ENCODE peak calls at places on chromosomes 4 and X, in eight cellular contexts. One of them, this sample, is unnamed.

GRCh38 chr4:10584042-10584441 is 100.5 kb downstream of the CLNK start:
- DNase-seq in GM23338: no peak
- DNase-seq in fibroblast of the aortic adventitia: peak
- DNase-seq in AG09309: peak
- DNase-seq in fibroblast of lung: peak
- DNase-seq in fibroblast of pulmonary artery: peak
- DNase-seq in heart left ventricle: no peak
- DNase-seq in ascending aorta: no peak
- DNase-seq in this sample: no peak

GRCh38 chr4:74397748-74398426 is 32.9 kb downstream of the EREG start:
- DNase-seq in GM23338: no peak
- DNase-seq in fibroblast of the aortic adventitia: peak
- DNase-seq in AG09309: no peak
- DNase-seq in fibroblast of lung: no peak
- DNase-seq in fibroblast of pulmonary artery: no peak
- DNase-seq in heart left ventricle: no peak
- DNase-seq in ascending aorta: no peak
- DNase-seq in this sample: no peak

GRCh38 chr4:168264903-168265302 is 53.6 kb downstream of the DDX60 start:
- DNase-seq in GM23338: no peak
- DNase-seq in fibroblast of the aortic adventitia: no peak
- DNase-seq in AG09309: no peak
- DNase-seq in fibroblast of lung: no peak
- DNase-seq in fibroblast of pulmonary artery: no peak
- DNase-seq in heart left ventricle: peak
- DNase-seq in ascending aorta: no peak
- DNase-seq in this sample: no peak

GRCh38 chrX:11886745-11887144 is 128.7 kb downstream of the MSL3 start:
- DNase-seq in GM23338: no peak
- DNase-seq in fibroblast of the aortic adventitia: peak
- DNase-seq in AG09309: no peak
- DNase-seq in fibroblast of lung: peak
- DNase-seq in fibroblast of pulmonary artery: peak
- DNase-seq in heart left ventricle: no peak
- DNase-seq in ascending aorta: no peak
- DNase-seq in this sample: no peak

GRCh38 chr4:16157609-16158503 is 68.4 kb downstream of the TAPT1 start:
- DNase-seq in GM23338: peak
- DNase-seq in fibroblast of the aortic adventitia: peak
- DNase-seq in AG09309: no peak
- DNase-seq in fibroblast of lung: no peak
- DNase-seq in fibroblast of pulmonary artery: peak
- DNase-seq in heart left ventricle: no peak
- DNase-seq in ascending aorta: no peak
- DNase-seq in this sample: no peak

GRCh38 chr4:8152865-8153257 is 5.8 kb downstream of the ABLIM2 start:
- DNase-seq in GM23338: no peak
- DNase-seq in fibroblast of the aortic adventitia: no peak
- DNase-seq in AG09309: no peak
- DNase-seq in fibroblast of lung: no peak
- DNase-seq in fibroblast of pulmonary artery: no peak
- DNase-seq in heart left ventricle: peak
- DNase-seq in ascending aorta: no peak
- DNase-seq in this sample: no peak

GRCh38 chr4:2977116-2978097 is 14.0 kb downstream of the GRK4 start:
- DNase-seq in GM23338: no peak
- DNase-seq in fibroblast of the aortic adventitia: peak
- DNase-seq in AG09309: peak
- DNase-seq in fibroblast of lung: peak
- DNase-seq in fibroblast of pulmonary artery: peak
- DNase-seq in heart left ventricle: no peak
- DNase-seq in ascending aorta: no peak
- DNase-seq in this sample: peak

GRCh38 chr4:137558951-137559350 is 26.7 kb upstream of the PCDH18 start:
- DNase-seq in GM23338: no peak
- DNase-seq in fibroblast of the aortic adventitia: peak
- DNase-seq in AG09309: peak
- DNase-seq in fibroblast of lung: peak
- DNase-seq in fibroblast of pulmonary artery: peak
- DNase-seq in heart left ventricle: no peak
- DNase-seq in ascending aorta: no peak
- DNase-seq in this sample: no peak

GRCh38 chr4:40016007-40016406 is 38.3 kb upstream of the PDS5A start:
- DNase-seq in GM23338: no peak
- DNase-seq in fibroblast of the aortic adventitia: no peak
- DNase-seq in AG09309: no peak
- DNase-seq in fibroblast of lung: no peak
- DNase-seq in fibroblast of pulmonary artery: no peak
- DNase-seq in heart left ventricle: no peak
- DNase-seq in ascending aorta: peak
- DNase-seq in this sample: no peak

GRCh38 chrX:107738272-107738671 is 37.3 kb downstream of the TSC22D3 start:
- DNase-seq in GM23338: no peak
- DNase-seq in fibroblast of the aortic adventitia: no peak
- DNase-seq in AG09309: no peak
- DNase-seq in fibroblast of lung: no peak
- DNase-seq in fibroblast of pulmonary artery: no peak
- DNase-seq in heart left ventricle: no peak
- DNase-seq in ascending aorta: no peak
- DNase-seq in this sample: no peak

GRCh38 chr4:88097781-88098180 is 60.7 kb downstream of the ABCG2 start:
- DNase-seq in GM23338: no peak
- DNase-seq in fibroblast of the aortic adventitia: no peak
- DNase-seq in AG09309: no peak
- DNase-seq in fibroblast of lung: peak
- DNase-seq in fibroblast of pulmonary artery: no peak
- DNase-seq in heart left ventricle: no peak
- DNase-seq in ascending aorta: no peak
- DNase-seq in this sample: no peak

GRCh38 chr4:69823481-69824186 is 36.3 kb downstream of the SULT1E1 start:
- DNase-seq in GM23338: peak
- DNase-seq in fibroblast of the aortic adventitia: peak
- DNase-seq in AG09309: no peak
- DNase-seq in fibroblast of lung: no peak
- DNase-seq in fibroblast of pulmonary artery: peak
- DNase-seq in heart left ventricle: no peak
- DNase-seq in ascending aorta: no peak
- DNase-seq in this sample: no peak

GRCh38 chrX:2401590-2402360 is 99.0 kb downstream of the DHRSX start:
- DNase-seq in GM23338: no peak
- DNase-seq in fibroblast of the aortic adventitia: no peak
- DNase-seq in AG09309: no peak
- DNase-seq in fibroblast of lung: peak
- DNase-seq in fibroblast of pulmonary artery: no peak
- DNase-seq in heart left ventricle: peak
- DNase-seq in ascending aorta: no peak
- DNase-seq in this sample: no peak

GRCh38 chr4:51885371-51885770 is 42.4 kb downstream of the DCUN1D4 start:
- DNase-seq in GM23338: peak
- DNase-seq in fibroblast of the aortic adventitia: peak
- DNase-seq in AG09309: no peak
- DNase-seq in fibroblast of lung: peak
- DNase-seq in fibroblast of pulmonary artery: peak
- DNase-seq in heart left ventricle: no peak
- DNase-seq in ascending aorta: no peak
- DNase-seq in this sample: no peak

GRCh38 chr4:180767330-180767729 is 1475.9 kb upstream of the TENM3 start:
- DNase-seq in GM23338: peak
- DNase-seq in fibroblast of the aortic adventitia: no peak
- DNase-seq in AG09309: no peak
- DNase-seq in fibroblast of lung: no peak
- DNase-seq in fibroblast of pulmonary artery: no peak
- DNase-seq in heart left ventricle: no peak
- DNase-seq in ascending aorta: no peak
- DNase-seq in this sample: no peak

GRCh38 chr4:128868758-128869157 is 59.3 kb downstream of the JADE1 start:
- DNase-seq in GM23338: no peak
- DNase-seq in fibroblast of the aortic adventitia: no peak
- DNase-seq in AG09309: no peak
- DNase-seq in fibroblast of lung: peak
- DNase-seq in fibroblast of pulmonary artery: peak
- DNase-seq in heart left ventricle: no peak
- DNase-seq in ascending aorta: no peak
- DNase-seq in this sample: no peak

GRCh38 chrX:143635915-143636314 is at the start of gene SLITRK4:
- DNase-seq in GM23338: peak
- DNase-seq in fibroblast of the aortic adventitia: no peak
- DNase-seq in AG09309: no peak
- DNase-seq in fibroblast of lung: no peak
- DNase-seq in fibroblast of pulmonary artery: peak
- DNase-seq in heart left ventricle: no peak
- DNase-seq in ascending aorta: no peak
- DNase-seq in this sample: no peak

GRCh38 chr4:89140168-89140759 is 28.9 kb downstream of the TIGD2 start:
- DNase-seq in GM23338: no peak
- DNase-seq in fibroblast of the aortic adventitia: no peak
- DNase-seq in AG09309: no peak
- DNase-seq in fibroblast of lung: no peak
- DNase-seq in fibroblast of pulmonary artery: no peak
- DNase-seq in heart left ventricle: no peak
- DNase-seq in ascending aorta: no peak
- DNase-seq in this sample: no peak

GRCh38 chr4:7323461-7323871 is 111.3 kb downstream of the PSAPL1 start:
- DNase-seq in GM23338: no peak
- DNase-seq in fibroblast of the aortic adventitia: no peak
- DNase-seq in AG09309: no peak
- DNase-seq in fibroblast of lung: no peak
- DNase-seq in fibroblast of pulmonary artery: no peak
- DNase-seq in heart left ventricle: no peak
- DNase-seq in ascending aorta: no peak
- DNase-seq in this sample: no peak

GRCh38 chr4:42331914-42332368 is 65.3 kb upstream of the SHISA3 start:
- DNase-seq in GM23338: no peak
- DNase-seq in fibroblast of the aortic adventitia: peak
- DNase-seq in AG09309: no peak
- DNase-seq in fibroblast of lung: peak
- DNase-seq in fibroblast of pulmonary artery: peak
- DNase-seq in heart left ventricle: peak
- DNase-seq in ascending aorta: no peak
- DNase-seq in this sample: no peak

GRCh38 chr4:77821775-77822174 is 2.6 kb upstream of the CNOT6L start:
- DNase-seq in GM23338: no peak
- DNase-seq in fibroblast of the aortic adventitia: no peak
- DNase-seq in AG09309: no peak
- DNase-seq in fibroblast of lung: no peak
- DNase-seq in fibroblast of pulmonary artery: no peak
- DNase-seq in heart left ventricle: no peak
- DNase-seq in ascending aorta: no peak
- DNase-seq in this sample: no peak
- H3K4me3 ChIP-seq in GM23338: no peak
- H3K4me3 ChIP-seq in fibroblast of the aortic adventitia: no peak
- H3K4me3 ChIP-seq in AG09309: no peak
- H3K4me3 ChIP-seq in fibroblast of lung: no peak
- H3K4me3 ChIP-seq in fibroblast of pulmonary artery: no peak
- H3K4me3 ChIP-seq in heart left ventricle: peak
- H3K4me3 ChIP-seq in ascending aorta: peak
- H3K4me3 ChIP-seq in this sample: no peak

GRCh38 chr4:122728781-122729330 is 3.6 kb upstream of the BBS12 start:
- DNase-seq in GM23338: no peak
- DNase-seq in fibroblast of the aortic adventitia: peak
- DNase-seq in AG09309: no peak
- DNase-seq in fibroblast of lung: no peak
- DNase-seq in fibroblast of pulmonary artery: peak
- DNase-seq in heart left ventricle: no peak
- DNase-seq in ascending aorta: no peak
- DNase-seq in this sample: no peak

GRCh38 chr4:122733805-122734155 is 1.3 kb downstream of the BBS12 start:
- DNase-seq in GM23338: no peak
- DNase-seq in fibroblast of the aortic adventitia: no peak
- DNase-seq in AG09309: no peak
- DNase-seq in fibroblast of lung: peak
- DNase-seq in fibroblast of pulmonary artery: no peak
- DNase-seq in heart left ventricle: no peak
- DNase-seq in ascending aorta: no peak
- DNase-seq in this sample: no peak

GRCh38 chr4:122732329-122733026 is at the start of gene BBS12:
- DNase-seq in GM23338: peak
- DNase-seq in fibroblast of the aortic adventitia: peak
- DNase-seq in AG09309: peak
- DNase-seq in fibroblast of lung: peak
- DNase-seq in fibroblast of pulmonary artery: peak
- DNase-seq in heart left ventricle: peak
- DNase-seq in ascending aorta: peak
- DNase-seq in this sample: peak

DNA sequence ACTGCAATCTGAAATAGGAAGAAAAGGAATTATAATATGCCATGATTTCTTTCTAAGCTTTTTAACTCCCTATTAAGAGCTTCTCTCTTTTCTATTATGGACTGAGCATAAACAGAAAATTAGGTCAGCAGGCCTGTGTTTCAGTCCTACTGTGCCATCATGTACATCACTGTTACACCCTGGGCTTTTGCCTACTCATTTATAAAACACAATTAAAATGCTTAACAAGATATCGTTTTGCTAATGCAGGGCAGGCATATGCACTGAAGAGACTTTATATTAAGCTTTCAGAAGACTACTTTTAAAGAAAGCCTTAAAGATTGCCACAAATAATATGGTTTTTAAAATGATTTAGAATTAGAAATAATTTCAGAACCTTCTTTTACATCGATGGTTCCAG is 828 bp upstream of the BBS12 start:
- DNase-seq in GM23338: no peak
- DNase-seq in fibroblast of the aortic adventitia: no peak
- DNase-seq in AG09309: no peak
- DNase-seq in fibroblast of lung: no peak
- DNase-seq in fibroblast of pulmonary artery: no peak
- DNase-seq in heart left ventricle: no peak
- DNase-seq in ascending aorta: no peak
- DNase-seq in this sample: no peak
- H3K4me3 ChIP-seq in GM23338: peak
- H3K4me3 ChIP-seq in fibroblast of the aortic adventitia: no peak
- H3K4me3 ChIP-seq in AG09309: no peak
- H3K4me3 ChIP-seq in fibroblast of lung: no peak
- H3K4me3 ChIP-seq in fibroblast of pulmonary artery: peak
- H3K4me3 ChIP-seq in heart left ventricle: peak
- H3K4me3 ChIP-seq in ascending aorta: no peak
- H3K4me3 ChIP-seq in this sample: peak

DNA sequence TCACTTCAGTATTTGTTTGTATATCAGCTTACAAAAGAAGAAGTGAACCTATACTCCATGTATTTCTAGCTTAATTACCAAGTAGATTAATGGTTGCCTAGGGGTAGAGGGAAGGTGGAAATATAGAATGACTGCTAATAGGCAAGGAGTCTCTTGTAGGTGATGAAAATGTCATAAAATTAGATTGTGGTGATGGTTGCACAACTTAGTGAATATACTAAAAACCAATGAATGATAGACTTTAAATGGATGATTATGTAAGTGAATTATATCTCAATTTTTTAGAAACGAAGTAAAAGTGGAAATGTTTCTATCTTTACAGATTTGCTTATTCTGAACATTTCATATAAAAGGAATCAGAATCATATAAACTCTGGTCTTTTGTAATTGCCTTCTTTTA is 165.5 kb downstream of the AWAT2 start:
- DNase-seq in GM23338: no peak
- DNase-seq in fibroblast of the aortic adventitia: no peak
- DNase-seq in AG09309: no peak
- DNase-seq in fibroblast of lung: no peak
- DNase-seq in fibroblast of pulmonary artery: no peak
- DNase-seq in heart left ventricle: no peak
- DNase-seq in ascending aorta: no peak
- DNase-seq in this sample: no peak
- H3K4me3 ChIP-seq in GM23338: no peak
- H3K4me3 ChIP-seq in fibroblast of the aortic adventitia: no peak
- H3K4me3 ChIP-seq in AG09309: no peak
- H3K4me3 ChIP-seq in fibroblast of lung: no peak
- H3K4me3 ChIP-seq in fibroblast of pulmonary artery: no peak
- H3K4me3 ChIP-seq in heart left ventricle: no peak
- H3K4me3 ChIP-seq in ascending aorta: no peak
- H3K4me3 ChIP-seq in this sample: no peak

GRCh38 chrX:915427-916234 is 285.0 kb downstream of the SHOX start:
- DNase-seq in GM23338: no peak
- DNase-seq in fibroblast of the aortic adventitia: no peak
- DNase-seq in AG09309: no peak
- DNase-seq in fibroblast of lung: no peak
- DNase-seq in fibroblast of pulmonary artery: no peak
- DNase-seq in heart left ventricle: no peak
- DNase-seq in ascending aorta: no peak
- DNase-seq in this sample: no peak
- H3K4me3 ChIP-seq in GM23338: no peak
- H3K4me3 ChIP-seq in fibroblast of the aortic adventitia: no peak
- H3K4me3 ChIP-seq in AG09309: no peak
- H3K4me3 ChIP-seq in fibroblast of lung: no peak
- H3K4me3 ChIP-seq in fibroblast of pulmonary artery: no peak
- H3K4me3 ChIP-seq in heart left ventricle: no peak
- H3K4me3 ChIP-seq in ascending aorta: no peak
- H3K4me3 ChIP-seq in this sample: no peak

This sample was measured in dorsolateral prefrontal cortex.